ENCODE peak calls at places on chromosomes 6 and 20, in four cellular contexts. U is cardiac muscle cell, N is sigmoid colon, K is hepatocyte. B is an unnamed sample.

GRCh38 chr20:34240121-34240520 is 1.1 kb upstream of the ASIP start:
- DNase-seq in K (no peak), U (no peak), N (no peak), B (no peak)

GRCh38 chr20:41345729-41346067 is 5.1 kb downstream of the LPIN3 start:
- DNase-seq in U (no peak), N (no peak), K (no peak), B (no peak)

GRCh38 chr20:50982372-50982771 is 23.8 kb downstream of the MOCS3 start:
- DNase-seq in U (peak), N (no peak), K (peak), B (peak)

GRCh38 chr6:158439255-158439654 is 120.6 kb upstream of the TMEM181 start:
- DNase-seq in U (peak), N (no peak), K (no peak), B (no peak)

GRCh38 chr20:51529758-51530157 is 12.8 kb downstream of the NFATC2 start:
- DNase-seq in K (no peak), N (no peak), U (no peak), B (no peak)

GRCh38 chr6:13614126-13614925 is 809 bp upstream of the NOL7 start:
- DNase-seq in U (peak), K (peak), N (peak), B (no peak)

GRCh38 chr6:32113386-32114352 is 4.5 kb upstream of the TNXB start:
- DNase-seq in K (peak), U (peak), N (peak), B (no peak)

GRCh38 chr6:4491501-4492260 is 284.5 kb upstream of the CDYL start:
- DNase-seq in N (no peak), K (peak), U (peak), B (peak)

GRCh38 chr6:164749126-164749758 is 560.2 kb downstream of the C6orf118 start:
- DNase-seq in K (peak), N (no peak), U (peak), B (peak)

GRCh38 chr20:32943490-32944052 is 60.7 kb downstream of the SUN5 start:
- DNase-seq in U (no peak), N (no peak), K (no peak), B (no peak)

GRCh38 chr6:26613717-26614683 is 17.2 kb downstream of the ABT1 start:
- DNase-seq in U (no peak), K (peak), N (no peak), B (no peak)

GRCh38 chr6:13924146-13924948 is 405 bp upstream of the RNF182 start:
- DNase-seq in N (no peak), U (peak), K (peak), B (no peak)

GRCh38 chr20:17663486-17663885 is 18.6 kb downstream of the RRBP1 start:
- DNase-seq in K (no peak), U (peak), N (peak), B (no peak)

GRCh38 chr6:4162345-4162744 is 27.0 kb upstream of the ECI2 start:
- DNase-seq in K (no peak), N (no peak), U (no peak), B (no peak)

GRCh38 chr20:52892023-52892422 is 80.1 kb upstream of the TSHZ2 start:
- DNase-seq in K (no peak), N (no peak), U (no peak), B (no peak)

GRCh38 chr20:62554898-62555641 is 79.3 kb upstream of the GATA5 start:
- DNase-seq in U (no peak), N (no peak), K (no peak), B (no peak)

GRCh38 chr6:44737829-44738528 is 350.5 kb downstream of the CDC5L start:
- DNase-seq in K (no peak), N (no peak), U (no peak), B (no peak)

GRCh38 chr20:29878281-29878741 is 1379.2 kb upstream of the DEFB115 start:
- DNase-seq in K (no peak), U (peak), N (peak), B (peak)

GRCh38 chr6:168281826-168282225 is 37.8 kb downstream of the DACT2 start:
- DNase-seq in U (no peak), K (no peak), N (no peak), B (no peak)

GRCh38 chr6:35077006-35077712 is 64.0 kb downstream of the TCP11 start:
- DNase-seq in U (no peak), N (peak), K (no peak), B (no peak)

GRCh38 chr20:56373942-56374341 is 15.2 kb downstream of the FAM210B start:
- DNase-seq in N (no peak), U (peak), K (peak), B (no peak)

GRCh38 chr20:33490023-33490933 is at the start of gene CBFA2T2:
- DNase-seq in U (peak), N (peak), K (no peak), B (no peak)

GRCh38 chr6:90268178-90268577 is 28.5 kb downstream of the BACH2 start:
- DNase-seq in U (no peak), K (no peak), N (no peak), B (no peak)

GRCh38 chr20:21804779-21805178 is 99.3 kb downstream of the PAX1 start:
- DNase-seq in U (no peak), K (no peak), N (peak), B (peak)

GRCh38 chr6:163815796-163816195 is 401.3 kb downstream of the QKI start:
- DNase-seq in U (no peak), K (no peak), N (no peak), B (no peak)

GRCh38 chr6:78500299-78501089 is 366.9 kb upstream of the IRAK1BP1 start:
- DNase-seq in N (no peak), K (no peak), U (no peak), B (no peak)

GRCh38 chr6:159806021-159806458 is 6.0 kb downstream of the PNLDC1 start:
- DNase-seq in U (peak), N (no peak), K (peak), B (no peak)

GRCh38 chr6:83853178-83853967 is at the start of gene RIPPLY2:
- DNase-seq in K (peak), N (no peak), U (peak), B (no peak)

GRCh38 chr20:1809121-1809520 is 86.1 kb upstream of the SIRPA start:
- DNase-seq in U (peak), K (no peak), N (no peak), B (no peak)

GRCh38 chr6:50093116-50093937 is 43.6 kb upstream of the DEFB112 start:
- DNase-seq in U (no peak), K (peak), N (no peak), B (no peak)

GRCh38 chr6:83849127-83849526 is 4.0 kb upstream of the RIPPLY2 start:
- DNase-seq in N (no peak), K (no peak), U (no peak), B (no peak)

GRCh38 chr6:142846459-142846831 is 98.5 kb downstream of the HIVEP2 start:
- DNase-seq in N (no peak), U (peak), K (no peak), B (no peak)

GRCh38 chr6:93105017-93105416 is 314.3 kb downstream of the EPHA7 start:
- DNase-seq in N (no peak), K (peak), U (peak), B (no peak)

GRCh38 chr6:157240960-157241311 is 82.4 kb downstream of the TMEM242 start:
- DNase-seq in U (no peak), K (no peak), N (no peak), B (no peak)
- H3K4me3 ChIP-seq in U (no peak), K (no peak), N (no peak), B (no peak)

GRCh38 chr20:46099491-46100287 is 9.9 kb upstream of the NCOA5 start:
- DNase-seq in N (no peak), U (peak), K (no peak), B (no peak)
- TF ChIP-seq CTCF in N (no peak), U (peak), K (no peak), B (no peak)

GRCh38 chr6:121442591-121442990 is 7.1 kb downstream of the GJA1 start:
- DNase-seq in U (peak), K (no peak), N (no peak), B (no peak)
- H3K4me3 ChIP-seq in U (no peak), K (no peak), N (no peak), B (no peak)

GRCh38 chr20:45153756-45154155 is 20.9 kb upstream of the PI3 start:
- DNase-seq in K (no peak), N (no peak), U (no peak), B (no peak)

GRCh38 chr20:45156728-45157127 is 18.0 kb upstream of the PI3 start:
- DNase-seq in N (no peak), U (no peak), K (no peak), B (no peak)

GRCh38 chr20:45157977-45158376 is 16.7 kb upstream of the PI3 start:
- DNase-seq in N (no peak), K (peak), U (peak), B (peak)

GRCh38 chr20:45153147-45153546 is 21.6 kb upstream of the PI3 start:
- DNase-seq in K (no peak), U (peak), N (no peak), B (peak)

DNA sequence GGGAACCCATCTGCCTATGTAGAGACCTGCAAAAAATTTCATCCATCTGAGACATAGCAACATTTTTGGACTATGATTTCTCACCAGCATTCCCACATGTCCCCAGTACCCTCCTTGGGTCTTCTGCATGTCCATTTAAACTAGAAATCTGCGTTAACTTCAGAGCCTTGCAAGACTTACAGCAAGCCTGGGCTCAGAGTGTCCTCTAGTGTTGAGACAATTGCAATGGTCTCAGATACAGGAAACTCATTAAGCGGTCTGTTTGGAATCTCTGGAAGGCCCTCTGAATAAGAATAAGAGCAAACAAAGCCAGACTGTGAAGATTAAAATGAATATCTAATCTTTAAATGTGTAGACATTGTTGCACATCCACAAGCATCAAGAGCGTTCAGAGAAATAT is 20.5 kb upstream of the PI3 start:
- DNase-seq in N (no peak), U (peak), K (no peak), B (no peak)
- TF ChIP-seq CTCF in N (no peak), U (peak), K (no peak), B (no peak)

GRCh38 chr6:148906386-148906785 is 159.6 kb downstream of the UST start:
- DNase-seq in N (no peak), K (no peak), U (no peak), B (no peak)

GRCh38 chr6:148905111-148905870 is 158.5 kb downstream of the UST start:
- DNase-seq in K (no peak), N (no peak), U (no peak), B (no peak)

GRCh38 chr6:148905901-148906300 is 159.1 kb downstream of the UST start:
- DNase-seq in N (no peak), U (no peak), K (no peak), B (no peak)

DNA sequence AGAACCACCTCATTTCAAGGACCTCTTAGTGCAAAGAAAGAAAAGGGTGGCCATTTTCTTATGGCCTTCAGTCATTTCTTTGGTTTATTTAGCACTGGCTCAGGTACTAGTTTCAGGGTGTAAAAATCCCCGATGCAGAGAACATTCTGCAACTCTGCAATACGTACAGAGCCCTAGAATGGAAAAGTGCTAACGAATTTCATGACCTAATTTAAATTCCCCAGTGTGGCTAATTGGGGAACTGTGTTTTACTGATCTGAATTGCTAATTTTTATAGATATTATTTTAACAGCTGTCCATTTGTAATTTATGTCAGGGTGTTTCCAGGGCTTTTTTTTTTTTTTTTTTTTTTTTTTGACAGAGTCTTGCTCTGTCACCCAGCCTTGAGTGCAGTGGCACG is 160.7 kb downstream of the UST start:
- DNase-seq in N (no peak), U (no peak), K (no peak), B (no peak)
- H3K4me3 ChIP-seq in N (no peak), U (no peak), K (no peak), B (no peak)

GRCh38 chr6:170293881-170294755 is 3.2 kb upstream of the DLL1 start:
- DNase-seq in U (no peak), N (peak), K (no peak), B (no peak)

GRCh38 chr6:170293411-170293844 is 2.5 kb upstream of the DLL1 start:
- DNase-seq in K (no peak), U (no peak), N (peak), B (no peak)

GRCh38 chr6:170292111-170292777 is 1.4 kb upstream of the DLL1 start:
- DNase-seq in U (no peak), K (no peak), N (peak), B (no peak)

GRCh38 chr6:170291271-170292110 is 613 bp upstream of the DLL1 start:
- DNase-seq in N (peak), U (no peak), K (peak), B (no peak)

DNA sequence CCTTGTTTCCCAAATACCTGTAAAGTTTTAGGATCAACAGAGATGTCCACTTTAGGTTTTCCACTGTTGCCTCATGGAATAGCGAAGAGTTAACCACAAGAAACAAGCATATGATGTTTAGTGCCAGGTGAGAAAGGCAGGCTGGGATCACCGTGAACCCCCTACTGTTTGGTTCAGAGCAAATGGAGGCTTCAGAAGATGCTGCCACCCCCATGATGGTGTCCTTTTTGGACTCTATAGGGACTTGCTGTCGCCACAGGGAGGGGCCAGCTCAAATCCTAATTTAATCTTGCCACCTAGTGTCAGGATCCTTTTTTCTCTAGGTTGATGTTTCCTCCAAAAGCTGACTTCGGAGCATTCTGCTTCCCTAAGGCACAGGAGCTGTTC is 1.9 kb upstream of the DLL1 start:
- DNase-seq in K (no peak), U (no peak), N (peak), B (no peak)
- TF ChIP-seq CTCF in K (peak), U (peak), N (no peak), B (peak)